ENCODE peak calls at places on chromosomes 7 and 10, in eight cellular contexts. One of them, this sample, is unnamed.

GRCh38 chr7:131540491-131541162 is 15.8 kb downstream of the PODXL start:
- DNase-seq in NCI-H510A treated with DMSO at 0.1 percent for 48 hours: no peak
- DNase-seq in GF-D8: no peak
- DNase-seq in stimulated activated CD4-positive, alpha-beta T cell treated with anti-CD3 and anti-CD28 coated beads, Interleukin-1b, Interleukin-23, amount 100 ng/mL, for 24 hours: no peak
- DNase-seq in Ammon's horn: no peak
- DNase-seq in WERI-Rb-1: no peak
- DNase-seq in ACHN: no peak
- DNase-seq in endodermal cell: peak
- DNase-seq in this sample: no peak

GRCh38 chr7:50418086-50418515 is 32.0 kb downstream of the FIGNL1 start:
- DNase-seq in NCI-H510A treated with DMSO at 0.1 percent for 48 hours: peak
- DNase-seq in stimulated activated CD4-positive, alpha-beta T cell treated with anti-CD3 and anti-CD28 coated beads, Interleukin-1b, Interleukin-23, amount 100 ng/mL, for 24 hours: peak
- DNase-seq in WERI-Rb-1: peak
- DNase-seq in endodermal cell: peak
- DNase-seq in GF-D8: peak
- DNase-seq in ACHN: peak
- DNase-seq in Ammon's horn: peak
- DNase-seq in this sample: peak

GRCh38 chr7:131108212-131108980 is 219.3 kb upstream of the MKLN1 start:
- DNase-seq in endodermal cell: no peak
- DNase-seq in ACHN: peak
- DNase-seq in GF-D8: no peak
- DNase-seq in stimulated activated CD4-positive, alpha-beta T cell treated with anti-CD3 and anti-CD28 coated beads, Interleukin-1b, Interleukin-23, amount 100 ng/mL, for 24 hours: no peak
- DNase-seq in WERI-Rb-1: no peak
- DNase-seq in NCI-H510A treated with DMSO at 0.1 percent for 48 hours: peak
- DNase-seq in Ammon's horn: peak
- DNase-seq in this sample: peak

GRCh38 chr10:28503114-28503513 is 29.8 kb upstream of the WAC start:
- DNase-seq in Ammon's horn: no peak
- DNase-seq in ACHN: peak
- DNase-seq in endodermal cell: no peak
- DNase-seq in NCI-H510A treated with DMSO at 0.1 percent for 48 hours: peak
- DNase-seq in GF-D8: no peak
- DNase-seq in WERI-Rb-1: no peak
- DNase-seq in stimulated activated CD4-positive, alpha-beta T cell treated with anti-CD3 and anti-CD28 coated beads, Interleukin-1b, Interleukin-23, amount 100 ng/mL, for 24 hours: no peak
- DNase-seq in this sample: no peak

GRCh38 chr7:128404826-128405344 is 4.9 kb downstream of the IMPDH1 start:
- DNase-seq in ACHN: peak
- DNase-seq in WERI-Rb-1: peak
- DNase-seq in Ammon's horn: no peak
- DNase-seq in GF-D8: no peak
- DNase-seq in NCI-H510A treated with DMSO at 0.1 percent for 48 hours: no peak
- DNase-seq in endodermal cell: no peak
- DNase-seq in stimulated activated CD4-positive, alpha-beta T cell treated with anti-CD3 and anti-CD28 coated beads, Interleukin-1b, Interleukin-23, amount 100 ng/mL, for 24 hours: no peak
- DNase-seq in this sample: no peak

GRCh38 chr7:35624299-35625186 is 70.4 kb downstream of the HERPUD2 start:
- DNase-seq in ACHN: peak
- DNase-seq in stimulated activated CD4-positive, alpha-beta T cell treated with anti-CD3 and anti-CD28 coated beads, Interleukin-1b, Interleukin-23, amount 100 ng/mL, for 24 hours: no peak
- DNase-seq in NCI-H510A treated with DMSO at 0.1 percent for 48 hours: peak
- DNase-seq in endodermal cell: peak
- DNase-seq in WERI-Rb-1: peak
- DNase-seq in GF-D8: no peak
- DNase-seq in Ammon's horn: peak
- DNase-seq in this sample: peak

GRCh38 chr10:119139464-119140067 is 25.9 kb downstream of the SFXN4 start:
- DNase-seq in endodermal cell: peak
- DNase-seq in GF-D8: peak
- DNase-seq in Ammon's horn: peak
- DNase-seq in WERI-Rb-1: peak
- DNase-seq in ACHN: peak
- DNase-seq in NCI-H510A treated with DMSO at 0.1 percent for 48 hours: peak
- DNase-seq in stimulated activated CD4-positive, alpha-beta T cell treated with anti-CD3 and anti-CD28 coated beads, Interleukin-1b, Interleukin-23, amount 100 ng/mL, for 24 hours: peak
- DNase-seq in this sample: no peak

GRCh38 chr7:128879939-128880746 is 17.5 kb downstream of the ATP6V1F start:
- DNase-seq in Ammon's horn: peak
- DNase-seq in endodermal cell: peak
- DNase-seq in WERI-Rb-1: peak
- DNase-seq in ACHN: peak
- DNase-seq in GF-D8: no peak
- DNase-seq in stimulated activated CD4-positive, alpha-beta T cell treated with anti-CD3 and anti-CD28 coated beads, Interleukin-1b, Interleukin-23, amount 100 ng/mL, for 24 hours: no peak
- DNase-seq in NCI-H510A treated with DMSO at 0.1 percent for 48 hours: peak
- DNase-seq in this sample: no peak

GRCh38 chr7:158265743-158266080 is 321.9 kb downstream of the PTPRN2 start:
- DNase-seq in stimulated activated CD4-positive, alpha-beta T cell treated with anti-CD3 and anti-CD28 coated beads, Interleukin-1b, Interleukin-23, amount 100 ng/mL, for 24 hours: no peak
- DNase-seq in NCI-H510A treated with DMSO at 0.1 percent for 48 hours: no peak
- DNase-seq in WERI-Rb-1: no peak
- DNase-seq in endodermal cell: no peak
- DNase-seq in ACHN: no peak
- DNase-seq in GF-D8: no peak
- DNase-seq in Ammon's horn: no peak
- DNase-seq in this sample: no peak

GRCh38 chr10:93437000-93437945 is 44.9 kb downstream of the MYOF start:
- DNase-seq in stimulated activated CD4-positive, alpha-beta T cell treated with anti-CD3 and anti-CD28 coated beads, Interleukin-1b, Interleukin-23, amount 100 ng/mL, for 24 hours: no peak
- DNase-seq in Ammon's horn: peak
- DNase-seq in endodermal cell: peak
- DNase-seq in WERI-Rb-1: no peak
- DNase-seq in GF-D8: no peak
- DNase-seq in ACHN: peak
- DNase-seq in NCI-H510A treated with DMSO at 0.1 percent for 48 hours: peak
- DNase-seq in this sample: no peak

GRCh38 chr7:137903382-137904169 is 56.8 kb upstream of the DGKI start:
- DNase-seq in GF-D8: peak
- DNase-seq in stimulated activated CD4-positive, alpha-beta T cell treated with anti-CD3 and anti-CD28 coated beads, Interleukin-1b, Interleukin-23, amount 100 ng/mL, for 24 hours: peak
- DNase-seq in ACHN: peak
- DNase-seq in WERI-Rb-1: peak
- DNase-seq in Ammon's horn: peak
- DNase-seq in NCI-H510A treated with DMSO at 0.1 percent for 48 hours: peak
- DNase-seq in endodermal cell: peak
- DNase-seq in this sample: peak

GRCh38 chr7:158454631-158455030 is 133.0 kb downstream of the PTPRN2 start:
- DNase-seq in GF-D8: no peak
- DNase-seq in NCI-H510A treated with DMSO at 0.1 percent for 48 hours: no peak
- DNase-seq in WERI-Rb-1: no peak
- DNase-seq in ACHN: no peak
- DNase-seq in Ammon's horn: no peak
- DNase-seq in stimulated activated CD4-positive, alpha-beta T cell treated with anti-CD3 and anti-CD28 coated beads, Interleukin-1b, Interleukin-23, amount 100 ng/mL, for 24 hours: no peak
- DNase-seq in endodermal cell: peak
- DNase-seq in this sample: no peak